ENCODE peak calls at places on chromosome 20, in five cellular contexts. W, M, K, P and G are unnamed samples.

GRCh38 chr20:8583209-8584106 is 451.4 kb downstream of the PLCB1 start:
- DNase-seq in W (peak), M (no peak), K (no peak), P (no peak), G (no peak)

GRCh38 chr20:3106658-3107463 is 22.3 kb upstream of the AVP start:
- DNase-seq in W (peak), M (peak), K (no peak), P (no peak), G (no peak)

GRCh38 chr20:55586626-55587025 is 418.7 kb downstream of the CBLN4 start:
- DNase-seq in W (no peak), M (peak), K (no peak), P (no peak), G (no peak)

GRCh38 chr20:23652371-23652770 is 14.6 kb upstream of the CST3 start:
- DNase-seq in W (no peak), M (no peak), K (no peak), P (no peak), G (no peak)

GRCh38 chr20:17808357-17808756 is 108.6 kb downstream of the BANF2 start:
- DNase-seq in W (no peak), M (no peak), K (no peak), P (no peak), G (no peak)

GRCh38 chr20:19861147-19861759 is 103.2 kb downstream of the RIN2 start:
- DNase-seq in W (no peak), M (no peak), K (no peak), P (no peak), G (no peak)

GRCh38 chr20:42125426-42125825 is 507.2 kb upstream of the CHD6 start:
- DNase-seq in W (no peak), M (no peak), K (no peak), P (no peak), G (peak)

GRCh38 chr20:47453167-47453782 is 48.4 kb upstream of the NCOA3 start:
- DNase-seq in W (no peak), M (no peak), K (peak), P (peak), G (peak)

GRCh38 chr20:2761885-2762284 is 38.5 kb downstream of the CPXM1 start:
- DNase-seq in W (no peak), M (no peak), K (no peak), P (no peak), G (no peak)

GRCh38 chr20:2130062-2130591 is 28.5 kb downstream of the STK35 start:
- DNase-seq in W (no peak), M (no peak), K (no peak), P (no peak), G (no peak)

GRCh38 chr20:17787816-17788215 is 88.0 kb downstream of the BANF2 start:
- DNase-seq in W (peak), M (no peak), K (no peak), P (no peak), G (no peak)

GRCh38 chr20:25148181-25148981 is 47.1 kb upstream of the ENTPD6 start:
- DNase-seq in W (peak), M (peak), K (no peak), P (no peak), G (no peak)

GRCh38 chr20:31605031-31605901 is at the start of gene ID1:
- DNase-seq in W (peak), M (peak), K (peak), P (peak), G (peak)

GRCh38 chr20:61047515-61047914 is 204.5 kb upstream of the CDH4 start:
- DNase-seq in W (no peak), M (no peak), K (no peak), P (no peak), G (no peak)

GRCh38 chr20:59925359-59925758 is 8.1 kb downstream of the SYCP2 start:
- DNase-seq in W (no peak), M (no peak), K (no peak), P (no peak), G (no peak)

GRCh38 chr20:1417273-1417672 is 24.4 kb upstream of the FKBP1A start:
- DNase-seq in W (no peak), M (no peak), K (peak), P (peak), G (no peak)

GRCh38 chr20:51752343-51752951 is 15.7 kb downstream of the ATP9A start:
- DNase-seq in W (no peak), M (no peak), K (peak), P (no peak), G (no peak)

GRCh38 chr20:45359069-45359405 is 3.9 kb upstream of the SYS1 start:
- DNase-seq in W (no peak), M (no peak), K (no peak), P (no peak), G (no peak)

GRCh38 chr20:29873946-29874345 is 1383.5 kb upstream of the DEFB115 start:
- DNase-seq in W (peak), M (peak), K (no peak), P (no peak), G (peak)

GRCh38 chr20:24802286-24802820 is 146.7 kb upstream of the CST7 start:
- DNase-seq in W (no peak), M (no peak), K (no peak), P (no peak), G (no peak)

GRCh38 chr20:60007452-60007851 is 49.2 kb downstream of the CDH26 start:
- DNase-seq in W (no peak), M (no peak), K (no peak), P (no peak), G (no peak)

GRCh38 chr20:12058201-12058600 is 140.5 kb downstream of the BTBD3 start:
- DNase-seq in W (no peak), M (no peak), K (no peak), P (no peak), G (no peak)

GRCh38 chr20:52192296-52193007 is 873 bp upstream of the ZFP64 start:
- DNase-seq in W (no peak), M (peak), K (peak), P (peak), G (peak)

GRCh38 chr20:15166744-15167143 is 829.3 kb upstream of the FLRT3 start:
- DNase-seq in W (no peak), M (no peak), K (no peak), P (no peak), G (no peak)

GRCh38 chr20:14580426-14581074 is 243.1 kb upstream of the FLRT3 start:
- DNase-seq in W (no peak), M (no peak), K (peak), P (no peak), G (peak)

GRCh38 chr20:16518068-16518783 is 55.0 kb downstream of the KIF16B start:
- DNase-seq in W (peak), M (peak), K (peak), P (peak), G (no peak)

GRCh38 chr20:33112547-33113386 is 33.3 kb downstream of the BPIFB4 start:
- DNase-seq in W (no peak), M (no peak), K (no peak), P (no peak), G (no peak)

GRCh38 chr20:1528811-1529210 is 28.7 kb downstream of the SIRPD start:
- DNase-seq in W (no peak), M (no peak), K (peak), P (no peak), G (no peak)

GRCh38 chr20:38178581-38178980 is 13.5 kb upstream of the TGM2 start:
- DNase-seq in W (no peak), M (no peak), K (no peak), P (no peak), G (no peak)

GRCh38 chr20:25439328-25439727 is 31.9 kb downstream of the GINS1 start:
- DNase-seq in W (no peak), M (no peak), K (no peak), P (no peak), G (peak)

GRCh38 chr20:25017257-25017803 is 24.8 kb upstream of the APMAP start:
- DNase-seq in W (peak), M (no peak), K (peak), P (no peak), G (peak)

GRCh38 chr20:10370091-10370887 is 63.7 kb downstream of the MKKS start:
- DNase-seq in W (no peak), M (no peak), K (no peak), P (no peak), G (no peak)

GRCh38 chr20:1357921-1358671 is 29.2 kb upstream of the SDCBP2 start:
- DNase-seq in W (no peak), M (no peak), K (peak), P (no peak), G (no peak)

GRCh38 chr20:16392346-16392745 is 180.9 kb downstream of the KIF16B start:
- DNase-seq in W (no peak), M (no peak), K (no peak), P (no peak), G (no peak)

GRCh38 chr20:24732076-24732475 is 217.0 kb upstream of the CST7 start:
- DNase-seq in W (no peak), M (no peak), K (no peak), P (no peak), G (no peak)

GRCh38 chr20:25090492-25091429 is 8.8 kb upstream of the VSX1 start:
- DNase-seq in W (no peak), M (no peak), K (peak), P (no peak), G (peak)

GRCh38 chr20:4169360-4170214 is 154.2 kb upstream of the RNF24 start:
- DNase-seq in W (peak), M (no peak), K (no peak), P (no peak), G (no peak)

GRCh38 chr20:12925214-12925755 is 83.5 kb upstream of the SPTLC3 start:
- DNase-seq in W (peak), M (peak), K (peak), P (peak), G (peak)

GRCh38 chr20:23152308-23152892 is 66.3 kb upstream of the CD93 start:
- DNase-seq in W (no peak), M (no peak), K (no peak), P (no peak), G (no peak)

GRCh38 chr20:43916073-43916874 is 1.6 kb downstream of the TOX2 start:
- DNase-seq in W (peak), M (peak), K (no peak), P (no peak), G (no peak)
- TF ChIP-seq EZH2phosphoT487 in W (no peak), M (no peak), K (no peak), P (no peak), G (no peak)

DNA sequence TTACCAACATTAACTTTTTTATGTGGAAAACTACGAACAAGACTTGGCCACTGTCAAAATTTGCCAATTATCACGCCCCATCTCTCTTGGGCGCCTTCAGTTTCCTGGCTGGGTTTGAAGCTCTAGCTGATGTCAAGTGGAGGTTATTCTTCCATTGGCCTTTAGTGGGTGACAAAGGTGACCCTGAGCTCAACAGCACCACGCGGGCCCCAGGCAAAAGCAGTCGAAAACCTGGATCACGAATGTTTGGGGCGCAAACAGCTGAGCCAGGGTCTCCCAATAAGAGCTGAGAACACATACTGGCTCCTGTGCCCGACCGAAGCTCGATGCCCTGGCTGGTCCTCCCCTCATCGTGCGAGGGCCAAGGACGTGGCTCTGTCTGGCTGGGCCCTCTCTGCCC is 26.8 kb downstream of the SLC17A9 start:
- DNase-seq in W (no peak), M (no peak), K (no peak), P (no peak), G (no peak)
- TF ChIP-seq CTCF in W (peak), M (no peak), K (no peak), P (no peak), G (peak)

GRCh38 chr20:48656120-48656519 is 171.7 kb downstream of the PREX1 start:
- DNase-seq in W (no peak), M (no peak), K (no peak), P (no peak), G (no peak)

GRCh38 chr20:48658505-48658904 is 169.3 kb downstream of the PREX1 start:
- DNase-seq in W (no peak), M (no peak), K (no peak), P (no peak), G (no peak)

GRCh38 chr20:48657426-48658197 is 170.2 kb downstream of the PREX1 start:
- DNase-seq in W (peak), M (peak), K (peak), P (peak), G (peak)

GRCh38 chr20:48658198-48658476 is 169.7 kb downstream of the PREX1 start:
- DNase-seq in W (no peak), M (no peak), K (no peak), P (no peak), G (no peak)

DNA sequence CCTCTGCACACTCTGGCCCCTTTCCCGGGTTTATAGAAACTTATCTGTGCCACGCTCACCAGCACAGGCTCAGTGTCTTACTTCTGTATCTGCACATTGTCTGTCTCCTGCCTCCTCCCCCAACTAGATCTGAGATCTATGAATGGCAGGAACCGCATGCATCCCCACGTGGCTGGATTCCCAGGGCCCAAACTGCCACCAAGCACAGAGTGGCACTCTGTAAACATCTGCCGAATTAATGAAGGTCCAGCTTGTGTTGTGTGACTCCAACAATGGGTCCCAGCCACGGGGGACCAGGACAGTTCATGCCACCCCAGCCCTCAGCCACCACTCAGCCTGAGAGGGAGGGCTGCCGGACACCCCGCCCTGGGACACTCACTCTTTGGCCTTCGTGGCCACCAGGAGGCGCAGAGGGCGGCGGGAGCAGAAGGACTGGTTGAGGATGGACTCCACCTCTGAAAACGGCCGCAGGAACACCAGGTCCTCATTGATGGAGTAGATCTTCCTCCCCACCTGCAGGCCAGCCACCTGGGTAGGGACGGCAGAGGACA is 171.1 kb downstream of the PREX1 start:
- DNase-seq in W (peak), M (peak), K (peak), P (peak), G (no peak)
- TF ChIP-seq EZH2phosphoT487 in W (no peak), M (no peak), K (no peak), P (no peak), G (no peak)

GRCh38 chr20:58703765-58704331 is 11.2 kb downstream of the NPEPL1 start:
- DNase-seq in W (no peak), M (no peak), K (no peak), P (no peak), G (no peak)

GRCh38 chr20:58700823-58701222 is 8.2 kb downstream of the NPEPL1 start:
- DNase-seq in W (no peak), M (no peak), K (no peak), P (no peak), G (no peak)

GRCh38 chr20:58702161-58702510 is 9.5 kb downstream of the NPEPL1 start:
- DNase-seq in W (no peak), M (no peak), K (no peak), P (no peak), G (no peak)

GRCh38 chr20:58701431-58702160 is 9.0 kb downstream of the NPEPL1 start:
- DNase-seq in W (no peak), M (no peak), K (no peak), P (no peak), G (no peak)

GRCh38 chr20:58702859-58703648 is 10.5 kb downstream of the NPEPL1 start:
- DNase-seq in W (no peak), M (no peak), K (no peak), P (no peak), G (no peak)
- TF ChIP-seq CTCF in W (peak), M (peak), K (peak), P (peak), G (peak)

DNA sequence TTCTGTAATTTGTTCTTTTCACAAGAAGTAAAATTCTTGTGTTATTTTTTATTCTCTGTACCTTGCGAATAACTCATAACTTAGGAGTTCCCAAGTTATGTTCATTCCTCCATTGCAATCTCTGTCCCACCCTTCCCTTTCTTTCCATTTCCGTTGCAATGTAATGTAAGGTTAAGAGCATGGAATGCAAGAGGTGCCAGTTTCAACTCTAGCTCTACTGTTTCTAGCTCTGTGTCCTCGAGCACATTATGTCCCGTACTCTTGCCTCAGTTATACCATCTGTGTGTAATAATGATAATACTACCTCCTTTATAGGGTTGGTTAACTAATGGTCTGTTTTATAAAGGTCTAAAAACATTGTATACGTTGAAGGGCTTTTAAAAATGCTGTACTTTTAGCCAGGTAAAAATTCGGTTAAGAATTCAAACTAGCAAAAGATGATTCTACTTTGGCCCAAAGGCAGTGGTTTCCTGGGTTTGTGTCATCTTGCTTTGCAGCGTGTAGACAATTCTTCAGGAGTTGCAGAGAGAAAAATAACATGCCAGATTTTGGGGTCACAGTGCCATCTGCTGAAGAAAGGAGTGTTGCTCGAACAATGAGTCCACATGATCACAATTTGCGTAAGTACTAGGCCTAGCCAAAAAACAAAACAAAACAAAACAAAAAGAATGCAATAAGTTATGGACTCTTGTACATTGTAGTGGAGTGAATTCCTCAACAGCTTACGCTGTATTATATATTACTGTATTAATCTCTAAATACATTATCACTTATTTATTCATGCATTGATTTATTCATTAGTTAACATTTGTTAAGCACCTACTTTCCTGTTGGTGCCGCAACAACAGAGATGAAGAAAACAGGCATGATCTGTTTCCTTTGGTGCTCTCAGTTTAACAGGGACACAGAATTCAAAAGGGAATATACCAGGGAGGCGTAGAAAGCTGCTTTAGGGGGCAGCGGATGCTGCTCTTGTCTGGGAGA is 10.0 kb upstream of the PFDN4 start:
- DNase-seq in W (peak), M (peak), K (peak), P (no peak), G (peak)
- TF ChIP-seq EZH2phosphoT487 in W (no peak), M (no peak), K (no peak), P (no peak), G (no peak)

DNA sequence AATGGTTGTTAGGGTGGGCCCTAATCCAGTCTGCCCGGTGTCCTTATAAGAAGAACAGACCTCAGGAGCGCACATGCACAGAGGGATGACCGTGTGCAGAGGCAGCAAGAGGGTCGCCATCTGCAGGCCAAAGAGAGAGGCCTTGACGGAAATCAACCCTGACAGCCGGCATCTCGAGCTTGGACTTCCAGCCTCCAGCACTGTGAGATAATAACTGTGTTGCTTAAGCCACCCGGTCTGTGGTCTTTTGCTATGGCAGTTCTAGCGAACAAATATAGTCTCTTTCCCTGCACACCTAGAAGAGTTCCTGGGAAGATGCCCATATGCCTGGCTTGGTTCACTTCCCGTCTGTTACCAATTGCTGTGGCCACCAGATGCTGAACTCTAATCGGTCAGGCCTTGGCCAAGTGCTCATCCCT is 35.3 kb upstream of the PTGIS start:
- DNase-seq in W (peak), M (peak), K (peak), P (no peak), G (no peak)
- TF ChIP-seq CTCF in W (peak), M (peak), K (peak), P (peak), G (no peak)

DNA sequence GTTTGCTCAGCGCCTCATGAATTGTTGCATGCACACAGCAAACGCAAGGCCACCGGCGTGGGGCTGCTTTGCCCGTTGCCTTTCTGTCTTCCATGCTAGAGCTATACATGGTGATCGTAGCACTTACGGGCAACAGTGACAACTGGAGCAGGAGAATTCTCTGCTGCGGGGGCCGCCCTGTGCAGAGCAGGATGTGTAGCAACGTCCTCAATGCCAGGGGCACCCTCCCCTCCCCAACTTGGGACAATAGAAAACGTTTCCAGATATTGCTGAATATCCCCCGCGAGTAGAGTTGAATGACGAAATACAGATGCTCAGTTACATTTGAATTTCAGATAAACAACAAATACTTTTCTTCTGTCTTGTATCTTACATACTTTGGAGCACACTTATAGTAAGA is 198.7 kb downstream of the TFAP2C start:
- DNase-seq in W (no peak), M (no peak), K (no peak), P (no peak), G (no peak)
- TF ChIP-seq EZH2phosphoT487 in W (no peak), M (no peak), K (no peak), P (no peak), G (no peak)